ENCODE peak calls at places on chromosomes 5 and 9, in eight cellular contexts. T, O, A, L, D, N, Z and X are unnamed samples.
A peak's percentile ranks its signal among the peaks of the same experiment; 100 is the strongest.

GRCh38 chr9:121206516-121207370 is 5.1 kb upstream of the RAB14 start:
- DNase-seq in L (no peak), N (no peak), T (no peak), D (no peak), Z (no peak), O (peak; percentile 45), A (peak; percentile 82), X (no peak)

GRCh38 chr5:116645627-116646026 is 71.0 kb upstream of the SEMA6A start:
- DNase-seq in O (no peak), T (no peak), N (no peak), Z (no peak), L (no peak), D (no peak), A (no peak), X (no peak)

GRCh38 chr5:126998201-126998631 is 32.1 kb downstream of the MARCHF3 start:
- DNase-seq in D (no peak), A (peak; percentile 72), T (peak; percentile 35), N (no peak), Z (no peak), L (no peak), O (peak; percentile 44), X (no peak)

GRCh38 chr5:172744106-172745104 is 26.6 kb downstream of the DUSP1 start:
- DNase-seq in O (no peak), T (no peak), Z (no peak), D (no peak), A (no peak), N (no peak), L (no peak), X (peak; percentile 70)

GRCh38 chr5:172958268-172959046 is 767 bp upstream of the RPL26L1 start:
- DNase-seq in O (peak; percentile 73), D (peak; percentile 59), Z (peak; percentile 76), T (peak; percentile 93), N (peak; percentile 82), L (peak; percentile 71), A (peak; percentile 94), X (peak; percentile 80)

GRCh38 chr9:93577045-93577939 is 908 bp downstream of the PHF2 start:
- DNase-seq in A (peak; percentile 71), O (peak; percentile 40), Z (no peak), N (no peak), L (peak; percentile 45), T (peak; percentile 45), D (peak; percentile 54), X (no peak)

GRCh38 chr5:78527054-78527884 is 121.3 kb downstream of the LHFPL2 start:
- DNase-seq in L (peak; percentile 38), T (no peak), A (peak; percentile 70), Z (no peak), N (peak; percentile 53), O (peak; percentile 97), D (peak; percentile 81), X (peak; percentile 92)

GRCh38 chr5:126357585-126358342 is 65.4 kb upstream of the GRAMD2B start:
- DNase-seq in L (no peak), D (no peak), T (no peak), A (no peak), O (no peak), Z (no peak), N (no peak), X (no peak)

GRCh38 chr9:123399803-123400378 is 43.9 kb downstream of the CRB2 start:
- DNase-seq in Z (peak; percentile 55), O (peak; percentile 13), L (peak; percentile 72), A (peak; percentile 89), N (peak; percentile 63), T (peak; percentile 61), D (no peak), X (no peak)

GRCh38 chr9:89594811-89595550 is 9.8 kb upstream of the GADD45G start:
- DNase-seq in T (no peak), A (no peak), D (no peak), N (no peak), O (no peak), Z (no peak), L (no peak), X (no peak)

GRCh38 chr5:18010053-18010452 is 375.8 kb downstream of the TAF11L14 start:
- DNase-seq in A (peak; percentile 51), N (no peak), L (peak; percentile 8), O (no peak), Z (peak; percentile 13), D (no peak), T (no peak), X (no peak)

GRCh38 chr5:157252741-157253465 is 13.0 kb upstream of the CYFIP2 start:
- DNase-seq in O (peak; percentile 46), N (no peak), T (peak; percentile 48), L (no peak), Z (no peak), D (no peak), A (no peak), X (no peak)

GRCh38 chr9:33234511-33235467 is 5.2 kb upstream of the SPINK4 start:
- DNase-seq in Z (no peak), N (no peak), L (no peak), T (no peak), D (no peak), O (no peak), A (no peak), X (no peak)

GRCh38 chr5:102713682-102714231 is 41.3 kb upstream of the PAM start:
- DNase-seq in T (no peak), A (no peak), L (no peak), D (no peak), Z (no peak), N (no peak), O (no peak), X (no peak)

GRCh38 chr9:35603986-35604577 is 980 bp upstream of the TESK1 start:
- DNase-seq in T (peak; percentile 98), L (peak; percentile 99), A (peak; percentile 100), D (peak; percentile 100), Z (peak; percentile 99), N (peak; percentile 100), O (peak; percentile 100), X (peak; percentile 100)

GRCh38 chr5:137621861-137622823 is 113.7 kb downstream of the KLHL3 start:
- DNase-seq in A (peak; percentile 21), O (peak; percentile 37), N (no peak), Z (no peak), T (no peak), D (peak; percentile 76), L (no peak), X (peak; percentile 46)

GRCh38 chr5:131747180-131748105 is 49.4 kb downstream of the FNIP1 start:
- DNase-seq in O (peak; percentile 49), D (no peak), N (no peak), L (no peak), A (no peak), T (peak; percentile 37), Z (no peak), X (no peak)

GRCh38 chr5:134527961-134528424 is 2.5 kb downstream of the JADE2 start:
- DNase-seq in O (no peak), A (no peak), D (no peak), Z (no peak), T (no peak), L (no peak), N (no peak), X (no peak)

GRCh38 chr5:134525687-134526482 is 415 bp downstream of the JADE2 start:
- DNase-seq in Z (peak; percentile 85), D (peak; percentile 82), L (peak; percentile 56), N (peak; percentile 70), O (peak; percentile 90), T (peak; percentile 55), A (peak; percentile 88), X (peak; percentile 91)

GRCh38 chr5:134527156-134527960 is 1.9 kb downstream of the JADE2 start:
- DNase-seq in T (peak; percentile 88), D (peak; percentile 89), N (peak; percentile 97), A (peak; percentile 98), Z (peak; percentile 92), L (peak; percentile 88), O (peak; percentile 94), X (peak; percentile 94)

GRCh38 chr5:134524826-134525686 is at the start of gene JADE2:
- DNase-seq in O (peak; percentile 82), Z (peak; percentile 63), T (peak; percentile 83), D (peak; percentile 76), L (no peak), A (peak; percentile 82), N (peak; percentile 57), X (peak; percentile 89)

GRCh38 chr5:134526483-134527155 is 1.1 kb downstream of the JADE2 start:
- DNase-seq in D (peak; percentile 77), L (peak; percentile 75), A (peak; percentile 97), O (peak; percentile 38), T (peak; percentile 80), Z (peak; percentile 88), N (peak; percentile 95), X (peak; percentile 91)
- TF ChIP-seq CTCF in D (peak; percentile 57), L (peak; percentile 75), A (peak; percentile 77), O (peak; percentile 39), T (peak; percentile 38), Z (peak; percentile 42), N (peak; percentile 65), X (peak; percentile 47)

GRCh38 chr5:82349651-82350050 is 71.5 kb upstream of the RPS23 start:
- DNase-seq in O (no peak), A (peak; percentile 93), T (no peak), L (peak; percentile 63), Z (peak; percentile 73), D (no peak), N (peak; percentile 77), X (no peak)
- TF ChIP-seq CTCF in O (peak; percentile 42), A (peak; percentile 88), T (peak; percentile 35), L (peak; percentile 39), Z (peak; percentile 85), D (no peak), N (peak; percentile 82), X (no peak)

GRCh38 chr9:95565982-95566381 is 49.2 kb upstream of the PTCH1 start:
- DNase-seq in N (no peak), O (no peak), L (no peak), D (no peak), A (no peak), Z (no peak), T (no peak), X (no peak)

GRCh38 chr9:95556521-95556920 is 39.8 kb upstream of the PTCH1 start:
- DNase-seq in O (no peak), D (no peak), A (no peak), L (no peak), Z (no peak), T (no peak), N (no peak), X (no peak)

GRCh38 chr9:95557142-95557541 is 40.4 kb upstream of the PTCH1 start:
- DNase-seq in L (no peak), T (no peak), Z (no peak), O (no peak), N (no peak), D (no peak), A (no peak), X (no peak)

GRCh38 chr9:95561913-95562312 is 45.1 kb upstream of the PTCH1 start:
- DNase-seq in O (no peak), Z (no peak), N (no peak), T (no peak), L (no peak), D (no peak), A (no peak), X (no peak)
- TF ChIP-seq CTCF in O (no peak), Z (no peak), N (no peak), T (no peak), L (no peak), D (no peak), A (no peak), X (no peak)

DNA sequence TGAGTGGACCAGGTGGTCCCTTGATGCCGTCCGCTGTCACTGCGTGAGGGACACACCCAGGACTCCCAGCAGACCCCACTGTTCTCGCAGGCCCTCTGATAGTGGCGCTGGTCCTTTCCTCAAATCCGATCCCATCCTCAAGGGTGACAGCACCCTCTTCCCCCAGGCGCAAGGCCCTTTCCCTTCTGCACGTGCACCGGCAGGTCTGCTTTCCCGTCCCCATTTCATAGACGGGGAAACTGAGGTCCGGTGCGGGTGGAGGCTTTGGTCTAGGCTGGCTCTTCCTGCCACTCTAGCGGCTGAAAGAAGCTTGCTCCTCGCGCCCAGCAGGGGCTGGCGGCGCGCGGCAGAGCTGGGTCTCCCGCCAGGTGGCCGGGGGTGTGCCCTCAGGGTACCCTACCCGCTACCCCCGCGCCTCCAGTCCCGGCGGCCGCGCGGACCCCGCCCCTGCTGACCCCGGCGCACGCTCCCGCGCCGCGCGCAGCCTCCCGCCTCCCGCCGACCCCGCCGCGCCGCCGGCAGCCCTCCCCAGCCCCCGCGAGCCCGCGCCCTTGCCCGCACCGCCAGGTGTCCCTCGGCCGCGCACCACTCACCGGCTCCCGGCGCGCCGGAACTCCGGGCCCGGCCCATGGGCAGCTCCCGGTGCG is 453 bp downstream of the RASGEF1C start:
- DNase-seq in D (no peak), T (no peak), A (peak; percentile 77), N (peak; percentile 43), O (peak; percentile 8), L (no peak), Z (peak; percentile 55), X (no peak)
- TF ChIP-seq CTCF in D (no peak), T (no peak), A (peak; percentile 31), N (no peak), O (no peak), L (no peak), Z (no peak), X (no peak)